ENCODE peak calls at places on chromosomes 1 and 21, in eight cellular contexts. One of them, this sample, is unnamed.

GRCh38 chr1:43935711-43936427 is 2.3 kb downstream of the ARTN start:
- DNase-seq in dorsolateral prefrontal cortex: no peak
- DNase-seq in WERI-Rb-1: peak; percentile 57
- DNase-seq in neural crest cell: no peak
- DNase-seq in RWPE2: peak; percentile 80
- DNase-seq in A549: no peak
- DNase-seq in mammary epithelial cell: peak; percentile 94
- DNase-seq in OCI-LY7: no peak
- DNase-seq in this sample: no peak

GRCh38 chr1:111565079-111565478 is 54.5 kb upstream of the RAP1A start:
- DNase-seq in dorsolateral prefrontal cortex: peak; percentile 50
- DNase-seq in mammary epithelial cell: peak; percentile 96
- DNase-seq in A549: no peak
- DNase-seq in WERI-Rb-1: no peak
- DNase-seq in OCI-LY7: no peak
- DNase-seq in neural crest cell: no peak
- DNase-seq in RWPE2: no peak
- DNase-seq in this sample: peak; percentile 46

GRCh38 chr21:46110499-46111192 is 12.7 kb downstream of the COL6A2 start:
- DNase-seq in A549: no peak
- DNase-seq in dorsolateral prefrontal cortex: peak; percentile 33
- DNase-seq in RWPE2: no peak
- DNase-seq in OCI-LY7: no peak
- DNase-seq in mammary epithelial cell: no peak
- DNase-seq in neural crest cell: no peak
- DNase-seq in WERI-Rb-1: peak; percentile 10
- DNase-seq in this sample: no peak

GRCh38 chr1:225987491-225988316 is 11.4 kb downstream of the SDE2 start:
- DNase-seq in A549: peak; percentile 58
- DNase-seq in dorsolateral prefrontal cortex: no peak
- DNase-seq in OCI-LY7: peak; percentile 68
- DNase-seq in neural crest cell: no peak
- DNase-seq in mammary epithelial cell: peak; percentile 30
- DNase-seq in RWPE2: no peak
- DNase-seq in WERI-Rb-1: no peak
- DNase-seq in this sample: peak; percentile 77

GRCh38 chr1:7454895-7455784 is 316.0 kb upstream of the VAMP3 start:
- DNase-seq in dorsolateral prefrontal cortex: no peak
- DNase-seq in mammary epithelial cell: no peak
- DNase-seq in RWPE2: no peak
- DNase-seq in neural crest cell: no peak
- DNase-seq in A549: no peak
- DNase-seq in OCI-LY7: no peak
- DNase-seq in WERI-Rb-1: no peak
- DNase-seq in this sample: peak; percentile 42

GRCh38 chr1:70057500-70057899 is 147.9 kb downstream of the LRRC40 start:
- DNase-seq in dorsolateral prefrontal cortex: no peak
- DNase-seq in neural crest cell: no peak
- DNase-seq in A549: no peak
- DNase-seq in mammary epithelial cell: no peak
- DNase-seq in OCI-LY7: no peak
- DNase-seq in WERI-Rb-1: no peak
- DNase-seq in RWPE2: no peak
- DNase-seq in this sample: no peak

GRCh38 chr1:66502084-66502483 is 31.9 kb upstream of the SGIP1 start:
- DNase-seq in OCI-LY7: no peak
- DNase-seq in dorsolateral prefrontal cortex: no peak
- DNase-seq in neural crest cell: no peak
- DNase-seq in A549: no peak
- DNase-seq in WERI-Rb-1: no peak
- DNase-seq in mammary epithelial cell: no peak
- DNase-seq in RWPE2: no peak
- DNase-seq in this sample: no peak

GRCh38 chr1:240831922-240832321 is 220.0 kb upstream of the GREM2 start:
- DNase-seq in WERI-Rb-1: no peak
- DNase-seq in RWPE2: no peak
- DNase-seq in A549: no peak
- DNase-seq in neural crest cell: no peak
- DNase-seq in mammary epithelial cell: no peak
- DNase-seq in OCI-LY7: no peak
- DNase-seq in dorsolateral prefrontal cortex: no peak
- DNase-seq in this sample: peak; percentile 50

GRCh38 chr1:12656575-12656974 is 12.7 kb downstream of the AADACL4 start:
- DNase-seq in OCI-LY7: no peak
- DNase-seq in WERI-Rb-1: no peak
- DNase-seq in dorsolateral prefrontal cortex: no peak
- DNase-seq in neural crest cell: no peak
- DNase-seq in RWPE2: no peak
- DNase-seq in mammary epithelial cell: no peak
- DNase-seq in A549: no peak
- DNase-seq in this sample: no peak

GRCh38 chr1:54944610-54945392 is 35.6 kb upstream of the TMEM61 start:
- DNase-seq in dorsolateral prefrontal cortex: peak; percentile 72
- DNase-seq in A549: peak; percentile 80
- DNase-seq in neural crest cell: peak; percentile 61
- DNase-seq in mammary epithelial cell: peak; percentile 60
- DNase-seq in OCI-LY7: peak; percentile 75
- DNase-seq in RWPE2: no peak
- DNase-seq in WERI-Rb-1: peak; percentile 76
- DNase-seq in this sample: peak; percentile 83

GRCh38 chr1:114352797-114353196 is 158.2 kb downstream of the TRIM33 start:
- DNase-seq in dorsolateral prefrontal cortex: peak; percentile 64
- DNase-seq in A549: no peak
- DNase-seq in neural crest cell: no peak
- DNase-seq in RWPE2: no peak
- DNase-seq in mammary epithelial cell: no peak
- DNase-seq in OCI-LY7: no peak
- DNase-seq in WERI-Rb-1: peak; percentile 89
- DNase-seq in this sample: no peak

GRCh38 chr1:55611123-55611522 is 396.0 kb upstream of the USP24 start:
- DNase-seq in dorsolateral prefrontal cortex: no peak
- DNase-seq in neural crest cell: no peak
- DNase-seq in A549: no peak
- DNase-seq in OCI-LY7: no peak
- DNase-seq in RWPE2: no peak
- DNase-seq in WERI-Rb-1: no peak
- DNase-seq in mammary epithelial cell: no peak
- DNase-seq in this sample: peak; percentile 19

GRCh38 chr1:162230096-162230495 is 146.6 kb downstream of the SPATA46 start:
- DNase-seq in neural crest cell: no peak
- DNase-seq in OCI-LY7: peak; percentile 1
- DNase-seq in dorsolateral prefrontal cortex: no peak
- DNase-seq in A549: peak; percentile 9
- DNase-seq in WERI-Rb-1: peak; percentile 47
- DNase-seq in RWPE2: no peak
- DNase-seq in mammary epithelial cell: no peak
- DNase-seq in this sample: peak; percentile 38
- TF ChIP-seq CTCF in neural crest cell: no peak
- TF ChIP-seq CTCF in OCI-LY7: peak; percentile 27
- TF ChIP-seq CTCF in dorsolateral prefrontal cortex: peak; percentile 38
- TF ChIP-seq CTCF in A549: no peak
- TF ChIP-seq CTCF in WERI-Rb-1: peak; percentile 70
- TF ChIP-seq CTCF in RWPE2: peak; percentile 30
- TF ChIP-seq CTCF in mammary epithelial cell: peak; percentile 41
- TF ChIP-seq CTCF in this sample: no peak

GRCh38 chr1:227429447-227430359 is 111.4 kb upstream of the CDC42BPA start:
- DNase-seq in WERI-Rb-1: no peak
- DNase-seq in RWPE2: no peak
- DNase-seq in neural crest cell: no peak
- DNase-seq in dorsolateral prefrontal cortex: no peak
- DNase-seq in mammary epithelial cell: no peak
- DNase-seq in OCI-LY7: no peak
- DNase-seq in A549: peak; percentile 57
- DNase-seq in this sample: peak; percentile 35
- TF ChIP-seq CTCF in WERI-Rb-1: no peak
- TF ChIP-seq CTCF in RWPE2: no peak
- TF ChIP-seq CTCF in neural crest cell: no peak
- TF ChIP-seq CTCF in dorsolateral prefrontal cortex: no peak
- TF ChIP-seq CTCF in mammary epithelial cell: no peak
- TF ChIP-seq CTCF in OCI-LY7: no peak
- TF ChIP-seq CTCF in A549: no peak
- TF ChIP-seq CTCF in this sample: no peak

GRCh38 chr1:220455559-220455958 is 72.4 kb upstream of the MARK1 start:
- DNase-seq in neural crest cell: no peak
- DNase-seq in OCI-LY7: no peak
- DNase-seq in dorsolateral prefrontal cortex: no peak
- DNase-seq in RWPE2: no peak
- DNase-seq in A549: no peak
- DNase-seq in WERI-Rb-1: no peak
- DNase-seq in mammary epithelial cell: no peak
- DNase-seq in this sample: no peak

GRCh38 chr1:220451541-220451940 is 76.4 kb upstream of the MARK1 start:
- DNase-seq in A549: peak; percentile 9
- DNase-seq in WERI-Rb-1: no peak
- DNase-seq in RWPE2: no peak
- DNase-seq in OCI-LY7: no peak
- DNase-seq in dorsolateral prefrontal cortex: no peak
- DNase-seq in neural crest cell: peak; percentile 20
- DNase-seq in mammary epithelial cell: no peak
- DNase-seq in this sample: peak; percentile 39

GRCh38 chr1:220453371-220453770 is 74.6 kb upstream of the MARK1 start:
- DNase-seq in OCI-LY7: no peak
- DNase-seq in RWPE2: no peak
- DNase-seq in A549: no peak
- DNase-seq in dorsolateral prefrontal cortex: no peak
- DNase-seq in WERI-Rb-1: no peak
- DNase-seq in neural crest cell: no peak
- DNase-seq in mammary epithelial cell: no peak
- DNase-seq in this sample: no peak

GRCh38 chr1:220450927-220451326 is 77.0 kb upstream of the MARK1 start:
- DNase-seq in dorsolateral prefrontal cortex: no peak
- DNase-seq in neural crest cell: no peak
- DNase-seq in mammary epithelial cell: no peak
- DNase-seq in WERI-Rb-1: no peak
- DNase-seq in A549: no peak
- DNase-seq in OCI-LY7: no peak
- DNase-seq in RWPE2: no peak
- DNase-seq in this sample: no peak

DNA sequence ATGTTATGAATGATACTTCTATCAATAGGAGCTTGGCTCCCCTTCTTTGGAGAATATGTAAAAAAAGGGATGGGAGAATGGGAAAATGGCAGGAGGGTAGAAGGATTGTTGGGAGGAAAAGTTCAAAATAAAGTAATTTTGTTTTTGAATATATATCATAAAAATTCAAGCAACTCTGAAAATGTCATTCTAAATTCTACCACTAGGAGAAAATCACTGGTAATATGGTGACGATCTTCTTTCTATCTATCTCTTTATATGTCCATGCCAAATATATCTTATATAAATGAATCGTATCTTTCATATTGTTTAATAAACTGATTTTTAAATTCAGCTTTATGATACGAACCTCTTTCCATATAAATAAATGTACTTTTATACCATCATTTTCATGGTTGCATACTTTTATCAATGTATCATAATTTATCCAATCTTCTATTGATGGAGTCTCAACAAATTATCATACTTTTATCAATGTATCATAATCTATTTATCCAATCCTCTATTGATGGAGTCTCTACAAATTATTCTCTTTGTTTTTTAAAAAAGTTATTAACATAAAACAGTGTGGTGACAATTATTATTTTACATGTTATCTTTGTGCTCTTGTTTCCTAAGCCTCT is 73.7 kb upstream of the MARK1 start:
- DNase-seq in A549: no peak
- DNase-seq in WERI-Rb-1: no peak
- DNase-seq in OCI-LY7: no peak
- DNase-seq in RWPE2: no peak
- DNase-seq in dorsolateral prefrontal cortex: no peak
- DNase-seq in mammary epithelial cell: no peak
- DNase-seq in neural crest cell: no peak
- DNase-seq in this sample: no peak
- TF ChIP-seq CTCF in A549: no peak
- TF ChIP-seq CTCF in WERI-Rb-1: no peak
- TF ChIP-seq CTCF in OCI-LY7: peak; percentile 65
- TF ChIP-seq CTCF in RWPE2: peak; percentile 21
- TF ChIP-seq CTCF in dorsolateral prefrontal cortex: peak; percentile 41
- TF ChIP-seq CTCF in mammary epithelial cell: peak; percentile 24
- TF ChIP-seq CTCF in neural crest cell: peak; percentile 59
- TF ChIP-seq CTCF in this sample: peak; percentile 43

GRCh38 chr1:83791821-83792437 is 207.0 kb downstream of the TTLL7 start:
- DNase-seq in RWPE2: no peak
- DNase-seq in neural crest cell: no peak
- DNase-seq in WERI-Rb-1: no peak
- DNase-seq in dorsolateral prefrontal cortex: no peak
- DNase-seq in OCI-LY7: no peak
- DNase-seq in A549: no peak
- DNase-seq in mammary epithelial cell: peak; percentile 34
- DNase-seq in this sample: peak; percentile 4
- TF ChIP-seq CTCF in RWPE2: no peak
- TF ChIP-seq CTCF in neural crest cell: no peak
- TF ChIP-seq CTCF in WERI-Rb-1: no peak
- TF ChIP-seq CTCF in dorsolateral prefrontal cortex: no peak
- TF ChIP-seq CTCF in OCI-LY7: no peak
- TF ChIP-seq CTCF in A549: no peak
- TF ChIP-seq CTCF in mammary epithelial cell: no peak
- TF ChIP-seq CTCF in this sample: no peak